ENCODE peak calls at places on chromosomes 6 and 20, in four cellular contexts. One of them, this sample, is unnamed.

GRCh38 chr6:1179571-1180459 is 132.1 kb upstream of the FOXQ1 start:
- DNase-seq in ovary: no peak
- DNase-seq in left ventricle myocardium inferior: no peak
- DNase-seq in fibroblast of lung: no peak
- DNase-seq in this sample: no peak

GRCh38 chr6:105304366-105304765 is 98.5 kb downstream of the PREP start:
- DNase-seq in left ventricle myocardium inferior: no peak
- DNase-seq in fibroblast of lung: no peak
- DNase-seq in ovary: no peak
- DNase-seq in this sample: no peak

GRCh38 chr20:15061955-15062354 is 724.5 kb upstream of the FLRT3 start:
- DNase-seq in ovary: peak; percentile 39
- DNase-seq in fibroblast of lung: no peak
- DNase-seq in left ventricle myocardium inferior: no peak
- DNase-seq in this sample: no peak

GRCh38 chr6:2042951-2043648 is 202.3 kb downstream of the GMDS start:
- DNase-seq in fibroblast of lung: no peak
- DNase-seq in left ventricle myocardium inferior: no peak
- DNase-seq in ovary: no peak
- DNase-seq in this sample: no peak

GRCh38 chr20:953742-954141 is 37.6 kb upstream of the ANGPT4 start:
- DNase-seq in fibroblast of lung: no peak
- DNase-seq in ovary: no peak
- DNase-seq in left ventricle myocardium inferior: no peak
- DNase-seq in this sample: no peak

GRCh38 chr20:48995599-48995998 is 50.5 kb upstream of the CSE1L start:
- DNase-seq in ovary: no peak
- DNase-seq in fibroblast of lung: no peak
- DNase-seq in left ventricle myocardium inferior: no peak
- DNase-seq in this sample: no peak

GRCh38 chr6:46029602-46030001 is 13.9 kb upstream of the CLIC5 start:
- DNase-seq in fibroblast of lung: no peak
- DNase-seq in ovary: no peak
- DNase-seq in left ventricle myocardium inferior: no peak
- DNase-seq in this sample: no peak

GRCh38 chr20:52219441-52219840 is 27.9 kb upstream of the ZFP64 start:
- DNase-seq in ovary: no peak
- DNase-seq in left ventricle myocardium inferior: no peak
- DNase-seq in fibroblast of lung: no peak
- DNase-seq in this sample: no peak

GRCh38 chr6:90227693-90228092 is 69.0 kb downstream of the BACH2 start:
- DNase-seq in fibroblast of lung: peak; percentile 49
- DNase-seq in left ventricle myocardium inferior: no peak
- DNase-seq in ovary: no peak
- DNase-seq in this sample: no peak

GRCh38 chr20:51528263-51529026 is 14.1 kb downstream of the NFATC2 start:
- DNase-seq in fibroblast of lung: no peak
- DNase-seq in left ventricle myocardium inferior: no peak
- DNase-seq in ovary: no peak
- DNase-seq in this sample: no peak

GRCh38 chr6:30544666-30545272 is 11.5 kb downstream of the GNL1 start:
- DNase-seq in ovary: no peak
- DNase-seq in left ventricle myocardium inferior: no peak
- DNase-seq in fibroblast of lung: peak; percentile 66
- DNase-seq in this sample: no peak

GRCh38 chr6:30542404-30542725 is 13.9 kb downstream of the GNL1 start:
- DNase-seq in left ventricle myocardium inferior: no peak
- DNase-seq in fibroblast of lung: no peak
- DNase-seq in ovary: no peak
- DNase-seq in this sample: no peak

GRCh38 chr6:30541515-30542403 is 14.5 kb downstream of the GNL1 start:
- DNase-seq in left ventricle myocardium inferior: peak; percentile 69
- DNase-seq in fibroblast of lung: peak; percentile 82
- DNase-seq in ovary: peak; percentile 80
- DNase-seq in this sample: peak; percentile 81

GRCh38 chr6:30542915-30543314 is 13.4 kb downstream of the GNL1 start:
- DNase-seq in left ventricle myocardium inferior: no peak
- DNase-seq in ovary: no peak
- DNase-seq in fibroblast of lung: peak; percentile 12
- DNase-seq in this sample: no peak

GRCh38 chr6:30543824-30544223 is 12.5 kb downstream of the GNL1 start:
- DNase-seq in fibroblast of lung: no peak
- DNase-seq in left ventricle myocardium inferior: no peak
- DNase-seq in ovary: no peak
- DNase-seq in this sample: no peak
- H3K27ac ChIP-seq in fibroblast of lung: no peak overlapping the region
- H3K27ac ChIP-seq in left ventricle myocardium inferior: peak overlapping the region; percentile 21
- H3K27ac ChIP-seq in ovary: no peak overlapping the region
- H3K27ac ChIP-seq in this sample: no peak overlapping the region

DNA sequence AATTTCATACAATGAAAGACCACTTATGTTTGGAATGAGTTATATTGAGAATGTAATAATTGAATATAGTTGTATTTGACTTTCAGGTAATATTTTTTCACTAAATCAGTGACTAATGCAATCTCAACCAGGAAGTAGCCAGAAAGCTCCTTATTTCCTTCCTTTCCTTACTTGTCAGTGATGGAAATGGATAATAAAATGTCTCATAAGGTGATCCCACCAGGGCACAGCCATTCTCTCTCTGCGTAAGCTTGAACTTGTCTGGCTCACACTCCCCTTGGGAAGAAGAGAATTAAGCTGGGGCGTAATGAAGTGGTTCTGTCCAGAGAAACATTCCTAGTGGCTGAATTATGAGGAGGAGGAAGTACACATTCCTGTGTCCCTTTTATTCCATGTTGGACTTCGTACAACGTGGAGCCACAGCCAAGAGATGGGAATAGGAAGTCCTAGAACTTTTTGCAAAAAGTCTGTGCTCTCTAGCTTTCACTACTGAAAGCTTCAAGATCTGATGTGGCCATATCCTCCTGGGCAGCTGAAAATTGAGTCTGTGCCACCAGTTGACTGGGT is 93.7 kb downstream of the MTHFD1L start:
- DNase-seq in left ventricle myocardium inferior: no peak
- DNase-seq in ovary: peak; percentile 39
- DNase-seq in fibroblast of lung: no peak
- DNase-seq in this sample: no peak
- H3K36me3 ChIP-seq in left ventricle myocardium inferior: no peaks in the 10 kb centered on the region
- H3K36me3 ChIP-seq in ovary: no peaks in the 10 kb centered on the region
- H3K36me3 ChIP-seq in fibroblast of lung: peaks cover 8% of the 10 kb centered on the region
- H3K36me3 ChIP-seq in this sample: no peaks in the 10 kb centered on the region

DNA sequence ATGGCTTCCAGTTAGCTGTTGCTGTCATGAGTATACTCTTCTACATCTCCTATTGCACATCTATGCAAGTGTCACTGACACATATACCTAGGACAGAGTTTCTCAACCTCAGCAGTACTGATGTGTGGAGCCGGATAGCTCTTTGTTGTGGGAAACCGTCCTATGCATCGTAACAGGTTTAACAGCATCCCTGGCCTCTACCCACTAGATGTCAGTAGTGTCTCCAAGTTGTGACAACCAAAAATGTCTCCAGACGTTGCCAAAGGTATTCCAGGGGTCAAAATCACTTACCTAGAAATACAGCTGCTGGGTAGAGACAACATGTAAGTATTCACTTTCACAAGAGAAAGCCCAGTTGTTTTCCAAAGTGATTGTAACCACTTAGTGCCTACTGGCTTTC is 637.6 kb downstream of the RNF144B start:
- DNase-seq in ovary: no peak
- DNase-seq in left ventricle myocardium inferior: no peak
- DNase-seq in fibroblast of lung: peak; percentile 40
- DNase-seq in this sample: no peak
- TF ChIP-seq CTCF in ovary: no peak
- TF ChIP-seq CTCF in left ventricle myocardium inferior: peak; percentile 70
- TF ChIP-seq CTCF in fibroblast of lung: peak; percentile 61
- TF ChIP-seq CTCF in this sample: peak; percentile 35

GRCh38 chr20:5606347-5606746 is 143.9 kb upstream of the SHLD1 start:
- DNase-seq in ovary: no peak
- DNase-seq in fibroblast of lung: no peak
- DNase-seq in left ventricle myocardium inferior: no peak
- DNase-seq in this sample: no peak

GRCh38 chr20:5602346-5602745 is 147.9 kb upstream of the SHLD1 start:
- DNase-seq in ovary: no peak
- DNase-seq in fibroblast of lung: peak; percentile 53
- DNase-seq in left ventricle myocardium inferior: no peak
- DNase-seq in this sample: no peak

GRCh38 chr20:5612476-5613291 is 137.5 kb upstream of the SHLD1 start:
- DNase-seq in fibroblast of lung: peak; percentile 78
- DNase-seq in ovary: no peak
- DNase-seq in left ventricle myocardium inferior: no peak
- DNase-seq in this sample: no peak

GRCh38 chr20:5608448-5609161 is 141.6 kb upstream of the SHLD1 start:
- DNase-seq in left ventricle myocardium inferior: no peak
- DNase-seq in fibroblast of lung: peak; percentile 47
- DNase-seq in ovary: no peak
- DNase-seq in this sample: no peak

DNA sequence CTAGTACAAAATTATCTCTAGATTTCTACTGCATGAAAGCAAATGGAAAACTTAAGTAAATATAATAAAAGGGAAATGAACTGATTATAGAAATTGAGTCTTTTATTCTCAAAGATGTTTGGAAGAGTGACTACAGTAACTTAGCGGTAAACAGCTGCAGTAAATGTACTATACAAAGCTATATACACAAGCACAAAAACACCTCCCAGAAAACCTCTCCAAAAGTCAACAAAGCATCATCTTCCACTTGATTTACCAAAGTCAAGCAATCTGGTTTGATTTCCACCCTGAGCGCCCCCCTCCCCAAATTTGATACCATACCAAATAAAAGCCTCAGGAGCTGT is 142.1 kb upstream of the SHLD1 start:
- DNase-seq in left ventricle myocardium inferior: no peak
- DNase-seq in ovary: no peak
- DNase-seq in fibroblast of lung: no peak
- DNase-seq in this sample: no peak
- H3K27ac ChIP-seq in left ventricle myocardium inferior: no peak overlapping the region
- H3K27ac ChIP-seq in ovary: no peak overlapping the region
- H3K27ac ChIP-seq in fibroblast of lung: no peak overlapping the region
- H3K27ac ChIP-seq in this sample: no peak overlapping the region

DNA sequence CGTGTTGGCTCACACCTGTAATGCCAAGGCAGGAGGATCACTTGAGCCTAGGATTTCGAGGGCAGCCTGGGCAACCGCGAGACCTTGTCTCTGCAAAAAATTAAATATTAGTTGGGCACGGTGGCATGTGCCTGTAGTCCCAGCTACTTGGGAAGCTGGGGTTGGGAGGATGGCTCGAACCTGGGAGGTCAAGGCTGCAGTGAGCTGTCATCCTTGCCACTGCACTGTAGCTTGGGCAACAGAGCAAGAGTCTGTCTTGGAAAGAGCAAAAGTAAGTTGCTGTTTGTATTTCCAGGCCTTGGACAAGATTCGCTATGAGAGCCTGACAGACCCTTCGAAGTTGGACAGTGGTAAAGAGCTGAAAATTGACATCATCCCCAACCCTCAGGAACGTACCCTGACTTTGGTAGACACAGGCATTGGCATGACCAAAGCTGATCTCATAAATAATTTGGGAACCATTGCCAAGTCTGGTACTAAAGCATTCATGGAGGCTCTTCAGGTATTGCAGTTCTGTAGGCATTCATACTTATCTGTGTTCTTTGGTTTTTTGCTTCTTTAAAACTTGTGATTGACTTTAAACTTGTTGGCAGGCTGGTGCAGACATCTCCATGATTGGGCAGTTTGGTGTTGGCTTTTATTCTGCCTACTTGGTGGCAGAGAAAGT is 2.3 kb downstream of the HSP90AB1 start:
- DNase-seq in ovary: peak; percentile 19
- DNase-seq in left ventricle myocardium inferior: no peak
- DNase-seq in fibroblast of lung: no peak
- DNase-seq in this sample: no peak
- H3K36me3 ChIP-seq in ovary: peaks cover 2% of the 10 kb centered on the region
- H3K36me3 ChIP-seq in left ventricle myocardium inferior: peaks cover 63% of the 10 kb centered on the region
- H3K36me3 ChIP-seq in fibroblast of lung: peaks cover 28% of the 10 kb centered on the region
- H3K36me3 ChIP-seq in this sample: peaks cover 57% of the 10 kb centered on the region

GRCh38 chr6:170314983-170315382 is 8.4 kb downstream of the FAM120B start:
- DNase-seq in left ventricle myocardium inferior: no peak
- DNase-seq in fibroblast of lung: no peak
- DNase-seq in ovary: no peak
- DNase-seq in this sample: no peak
- TF ChIP-seq CTCF in left ventricle myocardium inferior: no peak
- TF ChIP-seq CTCF in fibroblast of lung: no peak
- TF ChIP-seq CTCF in ovary: no peak
- TF ChIP-seq CTCF in this sample: no peak

GRCh38 chr20:62740286-62741141 is 31.9 kb downstream of the NTSR1 start:
- DNase-seq in ovary: peak; percentile 24
- DNase-seq in left ventricle myocardium inferior: peak; percentile 15
- DNase-seq in fibroblast of lung: peak; percentile 91
- DNase-seq in this sample: peak; percentile 27
- H3K27ac ChIP-seq in ovary: no peak overlapping the region
- H3K27ac ChIP-seq in left ventricle myocardium inferior: no peak overlapping the region
- H3K27ac ChIP-seq in fibroblast of lung: peak overlapping the region; percentile 72
- H3K27ac ChIP-seq in this sample: no peak overlapping the region

GRCh38 chr20:10828221-10828620 is 154.4 kb upstream of the JAG1 start:
- DNase-seq in left ventricle myocardium inferior: no peak
- DNase-seq in fibroblast of lung: no peak
- DNase-seq in ovary: no peak
- DNase-seq in this sample: no peak
- H3K36me3 ChIP-seq in left ventricle myocardium inferior: no peaks in the 10 kb centered on the region
- H3K36me3 ChIP-seq in fibroblast of lung: no peaks in the 10 kb centered on the region
- H3K36me3 ChIP-seq in ovary: no peaks in the 10 kb centered on the region
- H3K36me3 ChIP-seq in this sample: no peaks in the 10 kb centered on the region

This sample was measured in right lobe of liver.